ENCODE peak calls at places on chromosomes 4 and X, in ten cellular contexts. N is AG04450, Y is cardiac muscle cell, K is hepatocyte, B is mammary epithelial cell, L is stomach, U is tibial artery, E is A549, Q is AG09309, Z is lung. M is an unnamed sample.

GRCh38 chr4:150010525-150011126 is 67.6 kb upstream of the DCLK2 start:
- DNase-seq in N (peak; percentile 36), Y (peak; percentile 74), K (peak; percentile 74), B (peak; percentile 52), L (peak; percentile 26), U (peak; percentile 36), E (peak; percentile 31), Q (no peak), Z (no peak), M (peak; percentile 59)

GRCh38 chrX:7083468-7084396 is 63.8 kb upstream of the STS start:
- DNase-seq in N (peak; percentile 72), Y (no peak), K (no peak), B (peak; percentile 96), L (no peak), U (no peak), E (no peak), Q (peak; percentile 84), Z (no peak), M (no peak)

GRCh38 chr4:164536829-164537228 is 217.1 kb upstream of the SMIM31 start:
- DNase-seq in N (no peak), Y (peak; percentile 21), K (peak; percentile 74), B (peak; percentile 96), L (no peak), U (peak; percentile 59), E (no peak), Q (peak; percentile 52), Z (no peak), M (peak; percentile 18)

GRCh38 chr4:73776363-73776762 is 36.0 kb downstream of the CXCL8 start:
- DNase-seq in N (peak; percentile 63), Y (no peak), K (peak; percentile 9), B (peak; percentile 77), L (peak; percentile 44), U (peak; percentile 42), E (no peak), Q (peak; percentile 1), Z (peak; percentile 54), M (no peak)

GRCh38 chr4:64911846-64912245 is 502.6 kb upstream of the TECRL start:
- DNase-seq in N (no peak), Y (no peak), K (no peak), B (no peak), L (no peak), U (no peak), E (no peak), Q (no peak), Z (no peak), M (no peak)

GRCh38 chrX:13317366-13317765 is 2.5 kb downstream of the ATXN3L start:
- DNase-seq in N (no peak), Y (no peak), K (no peak), B (no peak), L (no peak), U (no peak), E (no peak), Q (no peak), Z (no peak), M (no peak)

GRCh38 chrX:9498236-9498635 is 33.4 kb downstream of the TBL1X start:
- DNase-seq in N (no peak), Y (peak; percentile 60), K (no peak), B (no peak), L (no peak), U (no peak), E (no peak), Q (no peak), Z (no peak), M (no peak)

GRCh38 chrX:55450259-55450658 is 1.7 kb upstream of the MAGEH1 start:
- DNase-seq in N (no peak), Y (peak; percentile 23), K (peak; percentile 16), B (no peak), L (no peak), U (no peak), E (no peak), Q (no peak), Z (no peak), M (peak; percentile 13)

GRCh38 chr4:14596904-14597303 is 405.4 kb upstream of the CPEB2 start:
- DNase-seq in N (no peak), Y (no peak), K (no peak), B (peak; percentile 56), L (no peak), U (no peak), E (no peak), Q (no peak), Z (no peak), M (no peak)

GRCh38 chrX:15500497-15500966 is at the start of gene BMX:
- DNase-seq in N (no peak), Y (no peak), K (no peak), B (no peak), L (no peak), U (peak; percentile 31), E (no peak), Q (no peak), Z (no peak), M (no peak)
- H3K4me3 ChIP-seq in N (no peak within 1 kb of the TSS), Y (no peak within 1 kb of the TSS), K (no peak within 1 kb of the TSS), B (no peak within 1 kb of the TSS), L (no peak within 1 kb of the TSS), U (no peak within 1 kb of the TSS), E (no peak within 1 kb of the TSS), Q (no peak within 1 kb of the TSS), Z (no peak within 1 kb of the TSS), M (no peak within 1 kb of the TSS)

DNA sequence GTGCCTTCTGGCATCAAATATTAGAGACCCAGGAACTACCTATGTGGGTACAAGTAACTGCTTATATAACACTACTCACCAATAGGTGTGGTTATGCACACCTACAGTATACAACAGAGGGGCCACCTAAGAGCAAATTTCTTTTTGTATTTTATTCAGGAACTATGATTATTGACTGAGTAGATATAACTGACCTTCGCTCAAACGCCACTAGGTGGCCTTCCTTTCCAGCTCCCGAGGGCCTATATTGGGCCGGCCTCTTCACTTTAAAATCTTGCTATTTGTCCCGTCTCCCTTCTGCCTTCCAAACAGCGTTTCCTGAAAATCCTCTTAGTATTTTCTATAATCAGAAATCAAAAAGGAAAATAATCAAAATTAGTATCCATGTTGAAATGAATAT is 19.9 kb upstream of the PABPC5 start:
- DNase-seq in N (no peak), Y (peak; percentile 37), K (peak; percentile 38), B (no peak), L (no peak), U (no peak), E (no peak), Q (no peak), Z (no peak), M (no peak)
- TF ChIP-seq CTCF in N (no peak), Y (no peak), K (peak; percentile 52), B (peak; percentile 46), L (no peak), U (peak; percentile 22), E (no peak), Q (peak; percentile 27), Z (no peak), M (no peak)

GRCh38 chr4:186891859-186892486 is 168.3 kb upstream of the FAT1 start:
- DNase-seq in N (no peak), Y (no peak), K (no peak), B (no peak), L (no peak), U (no peak), E (no peak), Q (no peak), Z (no peak), M (no peak)

GRCh38 chr4:186886759-186887158 is 163.1 kb upstream of the FAT1 start:
- DNase-seq in N (no peak), Y (no peak), K (no peak), B (no peak), L (no peak), U (no peak), E (no peak), Q (no peak), Z (no peak), M (no peak)

GRCh38 chr4:186889876-186890643 is 166.4 kb upstream of the FAT1 start:
- DNase-seq in N (no peak), Y (no peak), K (no peak), B (no peak), L (no peak), U (no peak), E (no peak), Q (no peak), Z (no peak), M (no peak)

GRCh38 chr4:186885289-186885688 is 161.6 kb upstream of the FAT1 start:
- DNase-seq in N (no peak), Y (peak; percentile 19), K (no peak), B (no peak), L (no peak), U (no peak), E (no peak), Q (no peak), Z (no peak), M (no peak)

DNA sequence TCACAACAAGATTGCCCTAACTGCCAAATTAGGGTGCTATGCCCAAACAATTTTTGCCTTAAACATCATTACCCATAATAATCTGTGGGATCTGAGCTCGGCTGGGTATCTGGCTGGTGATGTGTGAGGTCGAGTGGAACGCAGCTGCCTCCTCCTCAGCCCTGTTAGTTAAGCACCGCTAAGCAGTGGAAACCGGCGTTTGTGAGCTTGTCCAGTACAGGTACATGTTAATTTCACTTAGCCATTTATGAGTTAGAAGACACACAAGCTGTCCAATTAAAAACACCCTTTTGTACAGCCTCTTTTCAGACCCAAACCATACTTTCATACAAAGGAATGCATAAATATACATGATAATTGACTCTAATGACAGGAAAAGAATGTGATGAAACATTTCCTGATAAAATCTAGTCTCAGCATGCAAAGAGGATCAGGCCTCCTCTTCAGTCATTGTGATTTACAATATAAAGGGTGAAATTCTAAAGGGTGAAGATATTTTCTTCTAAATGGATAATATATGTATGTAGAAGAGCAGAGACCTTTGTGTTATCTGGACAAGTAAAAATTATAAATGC is 163.6 kb upstream of the FAT1 start:
- DNase-seq in N (no peak), Y (peak; percentile 20), K (no peak), B (peak; percentile 71), L (no peak), U (no peak), E (no peak), Q (no peak), Z (no peak), M (no peak)
- H3K4me3 ChIP-seq in N (no peak overlapping the region), Y (no peak overlapping the region), K (no peak overlapping the region), B (no peak overlapping the region), L (no peak overlapping the region), U (no peak overlapping the region), E (no peak overlapping the region), Q (no peak overlapping the region), Z (no peak overlapping the region), M (no peak overlapping the region)

GRCh38 chr4:122827899-122828601 is 1.4 kb downstream of the FGF2 start:
- DNase-seq in N (no peak), Y (peak; percentile 19), K (peak; percentile 69), B (peak; percentile 68), L (no peak), U (peak; percentile 64), E (peak; percentile 55), Q (no peak), Z (no peak), M (no peak)
- TF ChIP-seq CTCF in N (peak; percentile 24), Y (peak; percentile 30), K (peak; percentile 25), B (peak; percentile 34), L (no peak), U (peak; percentile 60), E (no peak), Q (peak; percentile 14), Z (no peak), M (no peak)

M was measured in LNCaP clone FGC.